ENCODE peak calls at places on chromosomes 6 and 20, in six cellular contexts. G, Q, O, I, M and F are unnamed samples.

GRCh38 chr6:30101423-30101938 is 11.4 kb downstream of the TRIM31 start:
- DNase-seq in Q (no peak), O (no peak), M (peak; percentile 3), G (no peak), I (no peak), F (no peak)

GRCh38 chr6:148854992-148855391 is 108.2 kb downstream of the UST start:
- DNase-seq in M (no peak), Q (no peak), I (no peak), O (no peak), G (no peak), F (no peak)

GRCh38 chr20:46027245-46027853 is 1.7 kb upstream of the SLC12A5 start:
- DNase-seq in I (peak; percentile 61), O (no peak), Q (no peak), G (no peak), M (peak; percentile 55), F (no peak)

GRCh38 chr6:170034294-170034693 is 256.6 kb downstream of the DLL1 start:
- DNase-seq in M (no peak), Q (no peak), I (no peak), O (no peak), G (peak; percentile 39), F (peak; percentile 69)

GRCh38 chr6:79719248-79719975 is 88.3 kb downstream of the SH3BGRL2 start:
- DNase-seq in I (peak; percentile 41), O (no peak), M (no peak), Q (no peak), G (no peak), F (no peak)

GRCh38 chr6:74357329-74357728 is 661.3 kb downstream of the CD109 start:
- DNase-seq in O (no peak), Q (no peak), G (no peak), M (no peak), I (peak; percentile 46), F (no peak)

GRCh38 chr6:111764238-111765182 is 108.7 kb downstream of the FYN start:
- DNase-seq in Q (no peak), O (no peak), I (no peak), M (no peak), G (no peak), F (no peak)

GRCh38 chr6:89602713-89603112 is 35.8 kb downstream of the LYRM2 start:
- DNase-seq in Q (no peak), M (no peak), I (no peak), G (no peak), O (no peak), F (no peak)

GRCh38 chr20:17841751-17842191 is 126.8 kb downstream of the SNX5 start:
- DNase-seq in M (no peak), O (peak; percentile 70), Q (peak; percentile 82), I (peak; percentile 80), G (no peak), F (no peak)

GRCh38 chr6:13406051-13406477 is 77.7 kb upstream of the TBC1D7 start:
- DNase-seq in Q (no peak), G (no peak), M (no peak), O (peak; percentile 59), I (no peak), F (no peak)

GRCh38 chr6:13407709-13408695 is 79.4 kb downstream of the GFOD1 start:
- DNase-seq in Q (no peak), G (no peak), M (peak; percentile 58), O (no peak), I (peak; percentile 87), F (no peak)

GRCh38 chr6:13407368-13407708 is 79.0 kb upstream of the TBC1D7 start:
- DNase-seq in G (no peak), M (no peak), O (no peak), I (no peak), Q (peak; percentile 38), F (no peak)

GRCh38 chr6:13404892-13405254 is 76.5 kb upstream of the TBC1D7 start:
- DNase-seq in I (no peak), M (no peak), G (no peak), Q (no peak), O (no peak), F (no peak)

DNA sequence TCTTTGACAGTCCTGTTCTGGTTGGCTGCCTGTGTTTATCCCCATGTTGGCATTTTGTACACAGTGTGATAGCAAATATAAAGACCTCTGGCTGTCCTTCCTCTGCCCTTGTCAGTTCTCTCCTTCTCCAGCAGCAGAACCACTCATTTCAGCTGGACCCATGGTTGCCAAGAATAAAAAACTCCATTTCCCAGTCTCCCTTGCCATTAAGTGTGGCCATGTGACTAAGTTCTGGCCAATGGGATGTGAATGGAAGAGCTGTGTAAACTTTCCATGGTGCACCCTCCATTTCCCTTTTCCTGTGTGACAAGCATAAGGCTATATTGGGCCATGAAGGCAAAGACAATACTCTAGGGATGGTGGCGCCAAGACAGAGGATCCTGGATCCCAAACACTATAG is 78.4 kb upstream of the TBC1D7 start:
- DNase-seq in G (no peak), Q (no peak), I (no peak), O (no peak), M (no peak), F (no peak)
- H3K27ac ChIP-seq in G (peak overlapping the region; percentile 42), Q (peak overlapping the region; percentile 81), I (no peak overlapping the region), O (peak overlapping the region; percentile 66), M (peak overlapping the region; percentile 85), F (peak overlapping the region; percentile 88)

GRCh38 chr6:33761922-33762629 is 15.4 kb upstream of the IP6K3 start:
- DNase-seq in I (peak; percentile 32), O (peak; percentile 97), G (peak; percentile 89), Q (no peak), M (peak; percentile 40), F (peak; percentile 84)

GRCh38 chr6:33757906-33758305 is 11.2 kb upstream of the IP6K3 start:
- DNase-seq in I (no peak), O (no peak), M (no peak), G (no peak), Q (no peak), F (no peak)

GRCh38 chr6:33761581-33761921 is 14.8 kb upstream of the IP6K3 start:
- DNase-seq in I (no peak), Q (no peak), G (no peak), M (no peak), O (no peak), F (no peak)

GRCh38 chr6:33758807-33759206 is 12.1 kb upstream of the IP6K3 start:
- DNase-seq in O (no peak), G (no peak), Q (no peak), M (no peak), I (peak; percentile 53), F (no peak)

DNA sequence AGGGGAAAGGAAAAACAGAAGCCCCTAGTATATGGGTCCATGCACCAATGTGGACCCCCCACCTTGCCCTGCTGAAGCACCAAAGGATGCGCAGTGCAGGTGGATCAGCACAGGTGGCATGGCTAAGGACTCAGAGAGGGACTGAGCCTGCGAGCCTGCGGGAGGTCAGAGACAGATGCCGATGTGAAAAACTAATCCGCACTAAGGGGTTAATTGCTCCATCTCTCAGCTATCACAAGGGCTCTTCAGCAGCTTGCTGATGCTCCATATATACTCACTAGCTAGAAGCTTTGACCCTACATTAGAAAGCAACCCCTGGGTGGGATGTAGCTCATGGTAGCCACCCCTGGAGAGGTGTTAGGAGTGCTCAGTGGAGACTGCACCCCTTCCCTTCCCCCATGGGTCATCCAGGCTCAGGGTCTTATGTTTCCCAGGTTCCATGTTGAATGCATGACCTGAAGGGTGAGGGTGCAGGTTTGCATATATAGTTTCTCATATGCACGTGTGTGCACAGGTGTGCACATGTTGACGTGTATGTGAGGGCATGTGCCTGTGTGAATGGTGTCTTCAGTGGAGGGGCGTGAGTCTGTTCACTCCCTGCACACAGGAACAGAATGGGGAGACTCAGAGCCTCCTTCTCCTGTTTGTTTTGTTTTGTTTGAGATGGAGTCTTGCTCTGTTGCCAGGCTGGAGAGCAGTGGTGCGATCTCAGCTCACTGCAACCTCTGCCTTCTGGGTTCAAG is 13.4 kb upstream of the IP6K3 start:
- DNase-seq in O (no peak), Q (no peak), G (no peak), M (no peak), I (no peak), F (no peak)
- H3K27ac ChIP-seq in O (no peak overlapping the region), Q (no peak overlapping the region), G (no peak overlapping the region), M (no peak overlapping the region), I (no peak overlapping the region), F (no peak overlapping the region)

GRCh38 chr20:37378785-37379598 is 33.1 kb downstream of the SRC start:
- DNase-seq in O (peak; percentile 42), Q (no peak), M (peak; percentile 55), I (peak; percentile 67), G (peak; percentile 38), F (no peak)
- H3K27ac ChIP-seq in O (no peak overlapping the region), Q (no peak overlapping the region), M (peak overlapping the region; percentile 98), I (peak overlapping the region; percentile 71), G (no peak overlapping the region), F (no peak overlapping the region)

DNA sequence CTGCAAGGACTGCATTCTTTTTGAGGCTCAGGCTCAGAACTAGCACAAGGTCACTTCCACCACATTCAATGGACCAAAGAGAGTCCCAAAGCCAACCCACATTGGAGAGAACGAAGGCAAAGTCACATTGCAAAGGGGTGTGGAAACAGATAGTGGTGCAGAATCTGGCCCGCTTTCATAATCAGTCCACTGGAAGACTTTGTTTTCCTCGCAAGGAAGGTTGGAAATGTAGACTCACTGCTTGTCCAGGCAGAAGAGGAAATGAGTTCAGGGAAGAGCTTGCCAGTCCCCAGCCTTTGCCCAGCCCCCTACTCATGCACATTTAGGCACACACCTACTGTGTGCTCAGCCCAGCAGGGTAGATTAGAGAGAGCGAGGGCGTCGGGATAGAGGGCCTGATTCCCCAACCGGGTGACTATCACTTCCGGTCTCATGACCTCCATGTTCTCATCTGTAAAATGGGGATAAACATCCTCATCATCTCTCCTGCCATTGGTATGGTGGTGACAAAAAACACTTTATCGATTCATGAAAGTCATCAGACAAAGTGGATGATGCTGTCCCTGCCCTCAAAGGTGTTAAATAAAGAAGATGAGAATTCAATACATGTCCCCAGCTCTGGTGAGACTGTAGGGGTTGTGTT is 24.3 kb upstream of the CCN5 start:
- DNase-seq in Q (peak; percentile 79), O (no peak), I (no peak), G (no peak), M (no peak), F (no peak)
- H3K27ac ChIP-seq in Q (peak overlapping the region; percentile 92), O (peak overlapping the region; percentile 67), I (no peak overlapping the region), G (no peak overlapping the region), M (peak overlapping the region; percentile 86), F (no peak overlapping the region)

GRCh38 chr6:139426795-139427194 is 52.3 kb upstream of the CITED2 start:
- DNase-seq in Q (no peak), I (no peak), O (no peak), G (no peak), M (no peak), F (no peak)
- H3K27ac ChIP-seq in Q (no peak overlapping the region), I (no peak overlapping the region), O (peak overlapping the region; percentile 50), G (no peak overlapping the region), M (no peak overlapping the region), F (no peak overlapping the region)

DNA sequence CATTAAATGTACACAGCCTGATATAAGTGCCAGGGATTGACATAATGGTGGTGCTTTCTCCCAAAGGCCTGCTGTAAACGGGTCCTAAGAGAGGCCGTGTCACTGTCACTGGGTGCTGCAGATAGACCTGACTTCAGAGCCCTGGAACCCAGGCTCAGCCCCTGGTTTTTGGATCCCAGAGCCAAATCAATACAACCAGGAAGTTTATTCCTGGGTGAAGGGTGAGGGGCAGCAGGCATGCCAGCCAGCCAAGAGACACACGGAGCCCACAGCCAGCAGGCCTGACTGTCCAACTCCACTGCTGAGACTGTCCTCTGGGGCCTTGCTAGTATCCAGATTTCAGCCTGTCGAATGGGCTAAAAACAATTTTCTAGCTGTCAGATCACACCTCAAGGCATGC is 12.8 kb upstream of the ARMC12 start:
- DNase-seq in G (no peak), I (no peak), M (no peak), O (no peak), Q (no peak), F (no peak)
- H3K27ac ChIP-seq in G (no peak overlapping the region), I (no peak overlapping the region), M (peak overlapping the region; percentile 99), O (peak overlapping the region; percentile 99), Q (peak overlapping the region; percentile 100), F (peak overlapping the region; percentile 100)

GRCh38 chr6:151680846-151681425 is 126.5 kb upstream of the ESR1 start:
- DNase-seq in Q (no peak), M (no peak), O (no peak), G (no peak), I (no peak), F (no peak)
- H3K27ac ChIP-seq in Q (peak overlapping the region; percentile 63), M (no peak overlapping the region), O (no peak overlapping the region), G (no peak overlapping the region), I (no peak overlapping the region), F (no peak overlapping the region)

GRCh38 chr6:158573542-158573931 is 13.6 kb downstream of the TMEM181 start:
- DNase-seq in Q (no peak), O (no peak), I (no peak), G (no peak), M (no peak), F (no peak)
- H3K27ac ChIP-seq in Q (no peak overlapping the region), O (no peak overlapping the region), I (no peak overlapping the region), G (no peak overlapping the region), M (no peak overlapping the region), F (no peak overlapping the region)